ENCODE peak calls at places on chromosomes 4 and X, in six cellular contexts. One of them, this sample, is unnamed.

GRCh38 chr4:128844931-128845330 is 35.4 kb downstream of the JADE1 start:
- DNase-seq in aorta: no peak
- DNase-seq in anterior cingulate cortex: peak; percentile 10
- DNase-seq in neural crest cell: no peak
- DNase-seq in GDM1: no peak
- DNase-seq in thyroid gland: peak; percentile 82
- DNase-seq in this sample: no peak

GRCh38 chr4:38909015-38909414 is 41.4 kb downstream of the FAM114A1 start:
- DNase-seq in aorta: no peak
- DNase-seq in anterior cingulate cortex: no peak
- DNase-seq in neural crest cell: no peak
- DNase-seq in GDM1: no peak
- DNase-seq in thyroid gland: no peak
- DNase-seq in this sample: no peak

GRCh38 chrX:66616944-66617343 is 21.9 kb downstream of the EDA2R start:
- DNase-seq in aorta: no peak
- DNase-seq in anterior cingulate cortex: no peak
- DNase-seq in neural crest cell: no peak
- DNase-seq in GDM1: no peak
- DNase-seq in thyroid gland: no peak
- DNase-seq in this sample: no peak

GRCh38 chrX:19897087-19897486 is 9.7 kb upstream of the SH3KBP1 start:
- DNase-seq in aorta: no peak
- DNase-seq in anterior cingulate cortex: no peak
- DNase-seq in neural crest cell: no peak
- DNase-seq in GDM1: peak; percentile 18
- DNase-seq in thyroid gland: no peak
- DNase-seq in this sample: no peak

GRCh38 chr4:48944659-48945290 is 38.2 kb upstream of the OCIAD2 start:
- DNase-seq in aorta: no peak
- DNase-seq in anterior cingulate cortex: no peak
- DNase-seq in neural crest cell: peak; percentile 21
- DNase-seq in GDM1: no peak
- DNase-seq in thyroid gland: no peak
- DNase-seq in this sample: no peak

GRCh38 chrX:103330601-103331397 is 760 bp downstream of the TCEAL7 start:
- DNase-seq in aorta: no peak
- DNase-seq in anterior cingulate cortex: peak; percentile 45
- DNase-seq in neural crest cell: no peak
- DNase-seq in GDM1: no peak
- DNase-seq in thyroid gland: no peak
- DNase-seq in this sample: no peak

GRCh38 chr4:122500852-122501501 is 44.5 kb upstream of the IL2 start:
- DNase-seq in aorta: no peak
- DNase-seq in anterior cingulate cortex: no peak
- DNase-seq in neural crest cell: no peak
- DNase-seq in GDM1: no peak
- DNase-seq in thyroid gland: no peak
- DNase-seq in this sample: no peak

GRCh38 chrX:105567046-105567445 is 255.3 kb upstream of the NRK start:
- DNase-seq in aorta: no peak
- DNase-seq in anterior cingulate cortex: no peak
- DNase-seq in neural crest cell: no peak
- DNase-seq in GDM1: no peak
- DNase-seq in thyroid gland: no peak
- DNase-seq in this sample: no peak

GRCh38 chrX:1468250-1468772 is 15.6 kb upstream of the ASMTL start:
- DNase-seq in aorta: peak; percentile 66
- DNase-seq in anterior cingulate cortex: no peak
- DNase-seq in neural crest cell: no peak
- DNase-seq in GDM1: peak; percentile 85
- DNase-seq in thyroid gland: no peak
- DNase-seq in this sample: peak; percentile 73

This sample was measured in suprapubic skin.